ENCODE peak calls at places on chromosomes 13 and 19, in four cellular contexts. W is fibroblast of lung, D is keratinocyte, L is HCT116. I is an unnamed sample. For H3K36me3 and H3K27me3, the result is how much of the 10 kb centered on the place peaks cover.

GRCh38 chr13:23268441-23268840 is 87.7 kb downstream of the SGCG start:
- DNase-seq in W (no peak), D (no peak), L (no peak), I (no peak)

GRCh38 chr19:18126097-18126496 is 26.9 kb upstream of the PIK3R2 start:
- DNase-seq in W (no peak), D (no peak), L (no peak), I (no peak)

GRCh38 chr19:49155830-49156346 is 692 bp upstream of the HRC start:
- DNase-seq in W (no peak), D (no peak), L (no peak), I (no peak)

GRCh38 chr13:102680842-102681725 is 13.8 kb downstream of the METTL21C start:
- DNase-seq in W (peak), D (no peak), L (no peak), I (no peak)

GRCh38 chr19:38710928-38711725 is 33.1 kb downstream of the CAPN12 start:
- DNase-seq in W (no peak), D (no peak), L (no peak), I (no peak)

GRCh38 chr13:80574113-80574512 is 233.2 kb upstream of the SPRY2 start:
- DNase-seq in W (peak), D (no peak), L (no peak), I (no peak)

GRCh38 chr13:37747071-37747612 is 122.4 kb downstream of the TRPC4 start:
- DNase-seq in W (peak), D (no peak), L (no peak), I (no peak)

GRCh38 chr19:52527954-52528326 is 472 bp downstream of the ZNF808 start:
- DNase-seq in W (peak), D (no peak), L (no peak), I (no peak)

GRCh38 chr13:83895994-83896580 is 13.8 kb upstream of the SLITRK1 start:
- DNase-seq in W (no peak), D (peak), L (no peak), I (no peak)

GRCh38 chr19:2235396-2236284 is 489 bp downstream of the PLEKHJ1 start:
- DNase-seq in W (no peak), D (no peak), L (no peak), I (no peak)

GRCh38 chr13:93116809-93117208 is 109.8 kb upstream of the GPC6 start:
- DNase-seq in W (peak), D (no peak), L (no peak), I (no peak)

GRCh38 chr19:588093-588742 is 1.5 kb upstream of the HCN2 start:
- DNase-seq in W (peak), D (no peak), L (peak), I (peak)

GRCh38 chr19:2680808-2681207 is 21.7 kb downstream of the GNG7 start:
- DNase-seq in W (no peak), D (no peak), L (no peak), I (no peak)

GRCh38 chr19:35724560-35724959 is 6.8 kb downstream of the KMT2B start:
- DNase-seq in W (no peak), D (no peak), L (no peak), I (no peak)

GRCh38 chr19:14536926-14537692 is 7.7 kb downstream of the TECR start:
- DNase-seq in W (peak), D (no peak), L (peak), I (peak)

GRCh38 chr13:31096624-31097302 is 64.9 kb downstream of the HSPH1 start:
- DNase-seq in W (no peak), D (peak), L (no peak), I (no peak)

GRCh38 chr19:49888478-49888901 is 8.2 kb downstream of the IL4I1 start:
- DNase-seq in W (no peak), D (no peak), L (no peak), I (no peak)

GRCh38 chr19:28504727-28505126 is 708.2 kb downstream of the UQCRFS1 start:
- DNase-seq in W (no peak), D (no peak), L (no peak), I (no peak)

GRCh38 chr19:13060233-13060963 is 42.3 kb downstream of the LYL1 start:
- DNase-seq in W (peak), D (no peak), L (no peak), I (no peak)

GRCh38 chr13:55437162-55437561 is 1703.6 kb upstream of the PRR20A start:
- DNase-seq in W (no peak), D (no peak), L (no peak), I (no peak)

GRCh38 chr19:1296078-1296477 is 10.4 kb downstream of the EFNA2 start:
- DNase-seq in W (no peak), D (no peak), L (no peak), I (no peak)

GRCh38 chr13:60933638-60934037 is 482.0 kb downstream of the PCDH20 start:
- DNase-seq in W (no peak), D (no peak), L (no peak), I (no peak)

GRCh38 chr19:47842941-47843340 is 16.1 kb upstream of the TPRX2 start:
- DNase-seq in W (no peak), D (no peak), L (no peak), I (no peak)

GRCh38 chr19:42279902-42280760 is 11.1 kb downstream of the CIC start:
- DNase-seq in W (peak), D (peak), L (peak), I (peak)

GRCh38 chr13:20351279-20352022 is 119.3 kb upstream of the GJB6 start:
- DNase-seq in W (peak), D (peak), L (no peak), I (no peak)

GRCh38 chr13:69553976-69554375 is 553.6 kb upstream of the ATXN8OS start:
- DNase-seq in W (no peak), D (no peak), L (no peak), I (no peak)

GRCh38 chr19:39038098-39038497 is 5.7 kb upstream of the FBXO27 start:
- DNase-seq in W (peak), D (no peak), L (peak), I (peak)

GRCh38 chr13:102203718-102204117 is 198.1 kb downstream of the FGF14 start:
- DNase-seq in W (no peak), D (no peak), L (no peak), I (no peak)

GRCh38 chr19:16127776-16128371 is 15.6 kb upstream of the HSH2D start:
- DNase-seq in W (no peak), D (no peak), L (no peak), I (no peak)
- H3K36me3 ChIP-seq in W (under half), D (half or more), L (under half), I (half or more)

GRCh38 chr13:105030851-105031250 is 1504.6 kb downstream of the EFNB2 start:
- DNase-seq in W (no peak), D (no peak), L (no peak), I (no peak)

GRCh38 chr13:105033999-105034398 is 1501.5 kb downstream of the EFNB2 start:
- DNase-seq in W (no peak), D (no peak), L (no peak), I (no peak)

GRCh38 chr13:105031306-105031705 is 1504.2 kb downstream of the EFNB2 start:
- DNase-seq in W (no peak), D (no peak), L (no peak), I (no peak)

GRCh38 chr13:105037064-105037463 is 1498.4 kb downstream of the EFNB2 start:
- DNase-seq in W (no peak), D (no peak), L (no peak), I (no peak)

DNA sequence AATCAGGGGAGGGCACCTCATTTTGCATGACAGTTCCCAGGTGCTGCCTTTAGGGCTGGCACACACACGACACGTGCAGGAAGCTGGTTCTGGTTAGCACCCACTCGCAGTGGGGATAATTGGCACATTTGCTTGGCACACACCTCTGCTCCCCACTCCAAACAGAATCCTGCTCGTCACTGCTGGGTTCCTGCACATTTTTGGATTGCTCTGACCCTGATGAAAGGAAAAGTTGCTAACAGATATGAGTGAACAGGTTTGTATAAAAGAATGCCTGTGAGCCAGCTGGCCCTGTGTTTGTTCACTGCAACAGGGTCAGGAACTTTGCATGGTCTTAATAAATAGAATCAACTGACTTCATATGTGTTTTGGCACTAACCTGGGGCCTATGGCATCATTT is 1500.4 kb downstream of the EFNB2 start:
- DNase-seq in W (no peak), D (no peak), L (no peak), I (no peak)
- H3K27ac ChIP-seq in W (no peak), D (no peak), L (no peak), I (no peak)

GRCh38 chr13:52784591-52785340 is 45.1 kb upstream of the CNMD start:
- DNase-seq in W (no peak), D (no peak), L (no peak), I (no peak)

GRCh38 chr13:52786747-52787146 is 47.1 kb upstream of the CNMD start:
- DNase-seq in W (no peak), D (no peak), L (peak), I (no peak)

GRCh38 chr13:52788011-52788410 is 48.4 kb upstream of the CNMD start:
- DNase-seq in W (no peak), D (no peak), L (no peak), I (no peak)

GRCh38 chr13:52785721-52786120 is 46.1 kb upstream of the CNMD start:
- DNase-seq in W (no peak), D (no peak), L (peak), I (no peak)

DNA sequence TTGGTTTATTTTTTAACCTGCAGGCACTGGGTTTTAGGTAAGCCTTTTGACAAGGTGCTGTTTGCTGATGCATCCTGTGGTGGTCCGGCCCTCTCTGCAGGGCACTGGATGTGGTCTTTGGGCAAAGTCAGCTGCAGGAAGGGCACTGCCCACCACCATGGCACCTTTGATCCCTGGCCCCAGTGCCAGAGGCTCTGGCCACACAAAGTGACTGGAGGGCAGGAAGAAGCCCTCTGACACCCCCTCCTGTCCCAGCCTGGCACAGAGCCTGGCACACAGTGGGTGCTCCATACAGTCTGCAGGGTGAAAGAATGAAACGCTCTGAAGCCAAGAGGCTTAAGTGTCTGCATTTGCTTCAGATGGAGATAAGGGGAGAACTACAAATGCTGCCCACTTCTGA is 47.6 kb upstream of the CNMD start:
- DNase-seq in W (no peak), D (no peak), L (no peak), I (no peak)
- H3K27me3 ChIP-seq in W (under half), D (under half), L (under half), I (under half)

GRCh38 chr19:11127905-11128304 is 27.7 kb downstream of the SPC24 start:
- DNase-seq in W (no peak), D (no peak), L (no peak), I (no peak)

GRCh38 chr19:11131471-11131870 is 24.1 kb downstream of the SPC24 start:
- DNase-seq in W (no peak), D (no peak), L (no peak), I (no peak)

GRCh38 chr19:11136400-11137101 is 19.0 kb downstream of the SPC24 start:
- DNase-seq in W (no peak), D (no peak), L (no peak), I (no peak)

GRCh38 chr19:11125994-11126685 is 29.4 kb downstream of the SPC24 start:
- DNase-seq in W (peak), D (no peak), L (peak), I (no peak)

DNA sequence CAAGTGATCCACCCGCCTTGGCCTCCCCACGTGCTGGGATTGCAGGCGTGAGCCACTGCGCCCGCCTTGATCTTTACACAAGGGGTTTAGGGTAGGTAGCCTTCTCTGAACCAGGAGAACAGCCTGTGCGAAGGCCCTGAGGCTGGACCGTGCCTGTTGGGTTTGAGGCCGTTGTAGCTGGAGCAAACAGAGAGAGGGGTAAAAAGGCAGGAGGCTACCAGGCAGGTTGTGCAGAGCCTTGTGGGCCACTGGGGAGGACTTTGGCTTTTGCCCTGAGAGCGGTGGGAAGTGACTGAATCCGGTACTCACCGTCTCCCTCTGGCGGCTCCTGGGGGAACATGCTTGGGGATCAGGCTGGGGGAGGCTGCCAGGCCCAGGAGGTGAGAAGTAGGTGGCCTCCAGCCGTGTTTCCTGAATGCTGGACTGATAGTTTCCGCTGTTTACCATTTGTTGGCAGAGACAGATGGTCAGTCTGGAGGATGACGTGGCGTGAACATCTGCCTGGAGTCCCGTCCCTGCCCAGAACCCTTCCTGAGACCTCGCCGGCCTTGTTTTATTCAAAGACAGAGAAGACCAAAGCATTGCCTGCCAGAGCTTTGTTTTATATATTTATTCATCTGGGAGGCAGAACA is 24.6 kb downstream of the SPC24 start:
- DNase-seq in W (peak), D (no peak), L (peak), I (no peak)
- H3K36me3 ChIP-seq in W (under half), D (under half), L (under half), I (half or more)

GRCh38 chr13:28719656-28720055 is 886 bp upstream of the SLC46A3 start:
- DNase-seq in W (peak), D (peak), L (no peak), I (no peak)
- H3K27ac ChIP-seq in W (no peak), D (peak), L (no peak), I (peak)

DNA sequence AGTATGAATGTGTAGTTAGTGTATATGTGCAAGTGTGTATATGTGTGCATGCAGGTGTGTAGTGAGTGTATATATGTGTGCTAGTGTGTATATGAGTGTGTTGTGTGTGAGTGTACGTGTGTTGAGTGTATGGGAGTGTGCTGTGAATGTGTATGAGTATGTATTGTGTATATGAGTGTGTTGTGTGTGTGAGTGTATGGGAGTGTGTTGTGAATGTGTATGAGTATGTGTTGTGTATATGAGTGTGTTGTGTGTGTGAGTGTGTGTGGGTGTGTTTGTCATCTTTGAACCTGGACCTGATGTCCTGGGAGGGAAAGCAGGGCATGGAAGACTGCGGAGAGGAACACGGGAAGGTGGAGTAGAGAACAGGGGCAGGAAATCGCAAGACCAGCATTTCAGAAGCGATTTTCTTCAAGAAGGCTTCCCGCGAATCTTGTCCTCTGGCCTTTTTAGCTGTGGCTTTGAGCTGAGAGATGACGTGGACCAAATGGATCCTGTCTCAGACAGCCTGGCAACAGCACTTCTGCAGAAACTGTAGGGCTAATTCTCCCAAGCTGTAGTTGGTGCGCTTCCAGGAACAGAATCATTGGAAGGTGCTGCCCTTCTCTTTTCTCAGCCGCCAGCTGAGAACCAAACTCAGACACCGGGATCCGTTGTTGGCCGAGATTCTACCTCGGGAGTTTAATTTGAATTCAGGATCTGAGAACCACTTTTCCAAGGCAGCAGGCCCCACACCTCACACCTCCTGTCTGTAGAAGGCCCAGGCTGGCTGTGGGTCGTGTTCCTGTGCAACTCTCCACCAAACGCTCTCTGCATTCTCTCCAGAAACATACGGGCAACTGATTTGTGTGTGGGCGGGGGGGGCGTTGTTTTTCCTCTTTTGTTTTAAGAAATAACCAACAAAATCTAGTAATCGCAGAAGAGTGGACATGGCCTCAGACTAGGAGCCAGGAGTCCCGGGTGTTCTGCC is 94.7 kb upstream of the RAP2A start:
- DNase-seq in W (peak), D (no peak), L (no peak), I (no peak)
- H3K27me3 ChIP-seq in W (under half), D (under half), L (under half), I (under half)

I was measured in RWPE2.